ENCODE peak calls at places on chromosomes 4 and X, in five cellular contexts. M is mucosa of descending colon, J is tibial artery, L is breast epithelium, Z is lung. H is an unnamed sample.

GRCh38 chr4:24778427-24779225 is 16.7 kb upstream of the SOD3 start:
- DNase-seq in M (no peak), J (peak), L (no peak), Z (no peak), H (peak)

GRCh38 chrX:131827935-131828334 is 195.2 kb upstream of the STK26 start:
- DNase-seq in M (no peak), J (no peak), L (no peak), Z (no peak), H (peak)

GRCh38 chr4:38560763-38561558 is 103.0 kb upstream of the KLF3 start:
- DNase-seq in M (no peak), J (no peak), L (no peak), Z (no peak), H (peak)

GRCh38 chr4:121140712-121141111 is 23.4 kb downstream of the TNIP3 start:
- DNase-seq in M (no peak), J (no peak), L (no peak), Z (no peak), H (peak)

GRCh38 chrX:2788980-2789379 is 37.1 kb downstream of the XG start:
- DNase-seq in M (no peak), J (no peak), L (no peak), Z (no peak), H (no peak)

GRCh38 chr4:53649357-53649756 is 58.1 kb upstream of the LNX1 start:
- DNase-seq in M (no peak), J (no peak), L (no peak), Z (no peak), H (no peak)

GRCh38 chrX:123675154-123675553 is 57.7 kb downstream of the THOC2 start:
- DNase-seq in M (no peak), J (no peak), L (no peak), Z (no peak), H (no peak)

GRCh38 chr4:128831526-128832252 is 22.2 kb downstream of the JADE1 start:
- DNase-seq in M (no peak), J (no peak), L (no peak), Z (no peak), H (no peak)

GRCh38 chr4:22901631-22902030 is 208.9 kb downstream of the GBA3 start:
- DNase-seq in M (no peak), J (no peak), L (no peak), Z (no peak), H (no peak)

GRCh38 chr4:24973471-24974251 is 57.1 kb downstream of the LGI2 start:
- DNase-seq in M (peak), J (peak), L (peak), Z (peak), H (peak)

GRCh38 chr4:735583-735982 is 30.0 kb downstream of the PCGF3 start:
- DNase-seq in M (no peak), J (no peak), L (no peak), Z (no peak), H (no peak)

GRCh38 chrX:41935827-41936226 is 12.5 kb upstream of the CASK start:
- DNase-seq in M (no peak), J (no peak), L (no peak), Z (no peak), H (peak)

GRCh38 chrX:97751016-97751415 is 867.3 kb downstream of the RPA4 start:
- DNase-seq in M (no peak), J (no peak), L (no peak), Z (no peak), H (no peak)

GRCh38 chrX:139126493-139126892 is 404.0 kb upstream of the F9 start:
- DNase-seq in M (peak), J (no peak), L (no peak), Z (peak), H (peak)

GRCh38 chr4:72604324-72604723 is 35.3 kb upstream of the ADAMTS3 start:
- DNase-seq in M (no peak), J (no peak), L (no peak), Z (no peak), H (peak)

GRCh38 chr4:150257338-150257737 is 179.1 kb downstream of the DCLK2 start:
- DNase-seq in M (peak), J (no peak), L (no peak), Z (no peak), H (no peak)

GRCh38 chrX:68940601-68941000 is 111.8 kb downstream of the EFNB1 start:
- DNase-seq in M (no peak), J (no peak), L (no peak), Z (no peak), H (no peak)

GRCh38 chrX:120463241-120463640 is 5.9 kb downstream of the LAMP2 start:
- DNase-seq in M (no peak), J (no peak), L (no peak), Z (peak), H (peak)

GRCh38 chr4:53480909-53481308 is 103.5 kb downstream of the FIP1L1 start:
- DNase-seq in M (no peak), J (no peak), L (no peak), Z (no peak), H (no peak)

GRCh38 chrX:40145001-40145631 is 47.4 kb upstream of the BCOR start:
- DNase-seq in M (peak), J (no peak), L (no peak), Z (no peak), H (peak)

GRCh38 chr4:93657527-93657926 is 171.0 kb upstream of the ATOH1 start:
- DNase-seq in M (no peak), J (no peak), L (no peak), Z (no peak), H (no peak)

GRCh38 chr4:112647785-112648184 is 10.8 kb downstream of the LARP7 start:
- DNase-seq in M (no peak), J (no peak), L (no peak), Z (no peak), H (no peak)

GRCh38 chrX:55057691-55058249 is 17.1 kb upstream of the PAGE2B start:
- DNase-seq in M (no peak), J (no peak), L (no peak), Z (no peak), H (peak)

DNA sequence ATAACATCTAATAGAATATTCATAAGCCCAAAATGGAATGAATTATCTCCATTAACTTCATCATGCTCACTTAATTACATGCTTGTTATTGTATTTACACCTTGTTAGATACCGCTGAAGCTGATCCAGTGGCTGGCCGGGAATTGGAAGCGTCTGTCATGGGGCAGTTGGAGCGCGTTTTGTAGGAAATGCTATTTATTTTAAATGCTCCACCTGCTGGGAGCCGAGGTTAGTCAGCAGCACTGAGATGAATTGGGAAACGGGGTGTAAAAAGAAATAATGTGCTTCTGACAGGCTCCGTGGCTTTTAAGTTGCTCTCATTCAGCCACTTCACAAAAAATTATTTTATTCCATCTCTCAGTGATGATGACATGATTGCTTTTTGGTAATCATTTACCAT is 25.2 kb downstream of the ARX start:
- DNase-seq in M (no peak), J (no peak), L (no peak), Z (no peak), H (no peak)
- TF ChIP-seq CTCF in M (no peak), J (no peak), L (no peak), Z (no peak), H (no peak)

GRCh38 chr4:184747034-184747830 is 13.3 kb upstream of the CENPU start:
- DNase-seq in M (peak), J (no peak), L (no peak), Z (no peak), H (peak)

GRCh38 chr4:184746532-184746870 is 12.6 kb upstream of the CENPU start:
- DNase-seq in M (no peak), J (peak), L (no peak), Z (peak), H (peak)

GRCh38 chr4:184744251-184744650 is 10.4 kb upstream of the CENPU start:
- DNase-seq in M (no peak), J (no peak), L (no peak), Z (no peak), H (no peak)

GRCh38 chr4:184748251-184748652 is 14.4 kb upstream of the CENPU start:
- DNase-seq in M (peak), J (no peak), L (no peak), Z (no peak), H (peak)

DNA sequence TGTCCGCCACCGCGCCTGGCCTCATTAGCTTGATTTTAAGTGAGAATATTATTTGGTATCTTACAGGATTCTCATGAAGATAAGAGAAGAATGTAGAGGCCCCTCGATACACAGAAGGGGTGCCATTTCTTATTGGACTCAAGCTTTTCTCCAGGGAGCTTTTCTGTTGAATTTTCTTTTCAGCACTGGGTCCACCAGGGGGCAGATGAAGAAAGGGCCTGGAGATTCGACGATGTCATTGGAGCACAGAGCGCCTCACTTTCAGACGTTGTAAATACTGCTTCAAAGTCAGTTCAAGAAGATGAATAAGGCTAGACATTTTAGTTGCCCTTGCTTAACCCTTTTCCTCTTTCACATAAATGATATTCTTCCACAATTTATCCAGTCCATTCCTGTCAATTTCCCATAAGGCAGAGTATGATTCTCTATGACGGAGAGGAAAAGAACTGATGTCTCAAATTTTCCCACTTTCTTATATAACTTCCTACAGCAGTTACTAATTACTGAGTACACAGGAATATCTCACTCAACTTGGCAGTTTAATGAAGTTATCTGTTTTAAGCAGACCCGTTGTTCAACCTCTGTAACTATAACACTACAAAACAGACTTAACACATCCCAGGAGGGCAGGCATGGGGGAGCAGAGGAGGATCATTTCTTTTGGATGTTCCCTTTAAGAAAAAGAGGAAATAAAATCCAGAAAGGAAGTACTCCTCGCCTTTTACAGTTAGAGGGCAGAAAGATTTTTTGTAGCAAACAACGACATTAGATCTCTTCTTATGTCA is 12.0 kb upstream of the CENPU start:
- DNase-seq in M (peak), J (peak), L (peak), Z (peak), H (peak)
- H3K4me3 ChIP-seq in M (no peak), J (peak), L (peak), Z (no peak), H (no peak)

DNA sequence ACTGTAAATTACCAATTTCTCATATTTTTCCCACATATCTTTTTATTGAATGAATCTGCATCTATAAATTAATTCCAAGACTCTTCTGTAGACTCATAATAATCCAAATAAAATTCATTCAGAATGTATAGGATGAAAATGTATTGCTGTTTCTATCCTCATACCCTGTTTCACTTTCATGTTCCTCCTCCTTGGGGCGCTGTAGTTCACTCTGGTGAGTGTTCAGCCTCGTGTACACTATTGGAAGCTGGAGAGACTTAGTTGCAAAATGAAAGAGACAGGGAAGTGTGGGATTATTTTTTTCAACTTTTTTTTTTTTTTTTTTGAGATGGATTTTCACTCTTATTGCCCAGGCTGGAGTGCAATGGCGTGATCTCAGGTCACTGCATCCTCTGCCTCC is 296.1 kb downstream of the TLL1 start:
- DNase-seq in M (no peak), J (no peak), L (no peak), Z (no peak), H (peak)
- TF ChIP-seq CTCF in M (no peak), J (no peak), L (no peak), Z (no peak), H (peak)

DNA sequence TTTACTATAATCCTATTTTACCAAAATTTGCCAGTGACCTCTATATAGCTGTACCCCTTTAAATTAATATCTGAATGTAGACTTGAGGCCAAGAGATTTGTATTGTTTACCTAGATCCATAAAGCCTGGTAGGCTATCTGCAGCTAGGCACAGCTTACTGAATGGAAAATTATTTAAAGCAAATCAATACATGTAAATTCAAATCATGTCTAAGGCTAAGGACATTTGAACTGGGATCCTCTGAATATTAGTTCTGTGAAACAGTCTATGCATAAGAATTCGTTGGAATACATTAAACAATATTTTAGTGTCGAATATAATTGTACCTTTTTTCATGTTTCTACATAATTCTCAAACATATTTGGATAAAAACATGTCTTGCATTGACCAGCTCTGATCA is 1.6 kb downstream of the UGT2A3 start:
- DNase-seq in M (no peak), J (no peak), L (no peak), Z (no peak), H (no peak)
- H3K4me3 ChIP-seq in M (no peak), J (no peak), L (no peak), Z (no peak), H (no peak)

GRCh38 chr4:125434136-125434535 is 119.4 kb downstream of the FAT4 start:
- DNase-seq in M (no peak), J (no peak), L (no peak), Z (no peak), H (no peak)

GRCh38 chr4:125428832-125429231 is 114.1 kb downstream of the FAT4 start:
- DNase-seq in M (no peak), J (no peak), L (no peak), Z (no peak), H (no peak)

GRCh38 chr4:125433453-125433852 is 118.7 kb downstream of the FAT4 start:
- DNase-seq in M (no peak), J (no peak), L (no peak), Z (no peak), H (peak)

GRCh38 chr4:125432078-125432477 is 117.3 kb downstream of the FAT4 start:
- DNase-seq in M (no peak), J (no peak), L (no peak), Z (no peak), H (peak)
- TF ChIP-seq CTCF in M (no peak), J (no peak), L (no peak), Z (no peak), H (no peak)

GRCh38 chr4:168877407-168877778 is 132.7 kb downstream of the CBR4 start:
- DNase-seq in M (no peak), J (no peak), L (no peak), Z (no peak), H (peak)
- H3K4me3 ChIP-seq in M (no peak), J (peak), L (peak), Z (peak), H (peak)

H was measured in epithelial cell of esophagus.